ENCODE peak calls at places on chromosome 14, in five cellular contexts. R is Panc1, Y is GM12878, X is HCT116, I is upper lobe of left lung. Q is an unnamed sample.

GRCh38 chr14:96349286-96350075 is 13.7 kb downstream of the ATG2B start:
- ATAC-seq in R (no peak), Y (peak; percentile 28), X (no peak), I (no peak), Q (no peak)

GRCh38 chr14:52840916-52841315 is 49.5 kb upstream of the GNPNAT1 start:
- ATAC-seq in R (peak; percentile 51), Y (peak; percentile 64), X (peak; percentile 60), I (peak; percentile 89), Q (peak; percentile 78)

GRCh38 chr14:61644834-61645233 is 50.5 kb upstream of the HIF1A start:
- ATAC-seq in R (no peak), Y (peak; percentile 93), X (no peak), I (no peak), Q (no peak)

GRCh38 chr14:24607635-24608492 is 1.6 kb downstream of the GZMH start:
- ATAC-seq in R (no peak), Y (no peak), X (no peak), I (no peak), Q (no peak)

GRCh38 chr14:50099335-50099734 is 17.0 kb downstream of the VCPKMT start:
- ATAC-seq in R (no peak), Y (no peak), X (peak; percentile 90), I (no peak), Q (no peak)

GRCh38 chr14:95300002-95300696 is 19.6 kb downstream of the CLMN start:
- ATAC-seq in R (no peak), Y (peak; percentile 85), X (no peak), I (no peak), Q (no peak)

GRCh38 chr14:31968107-31968810 is 108.8 kb upstream of the ARHGAP5 start:
- ATAC-seq in R (no peak), Y (peak; percentile 80), X (no peak), I (peak; percentile 31), Q (no peak)

GRCh38 chr14:22524105-22524783 is 64.8 kb downstream of the DAD1 start:
- ATAC-seq in R (no peak), Y (no peak), X (no peak), I (no peak), Q (no peak)

GRCh38 chr14:96253140-96253539 is 2.9 kb upstream of the BDKRB1 start:
- ATAC-seq in R (peak; percentile 68), Y (no peak), X (peak; percentile 65), I (peak; percentile 77), Q (peak; percentile 81)

GRCh38 chr14:22753586-22753985 is 12.9 kb upstream of the OXA1L start:
- ATAC-seq in R (no peak), Y (peak; percentile 22), X (no peak), I (no peak), Q (no peak)

GRCh38 chr14:70677324-70677723 is 35.6 kb downstream of the TTC9 start:
- ATAC-seq in R (no peak), Y (no peak), X (no peak), I (no peak), Q (no peak)

GRCh38 chr14:23162005-23162404 is 21.5 kb downstream of the SLC7A8 start:
- ATAC-seq in R (no peak), Y (no peak), X (no peak), I (no peak), Q (no peak)

GRCh38 chr14:102318781-102319276 is 717 bp upstream of the ZNF839 start:
- ATAC-seq in R (no peak), Y (no peak), X (no peak), I (no peak), Q (peak; percentile 6)

GRCh38 chr14:24659916-24660570 is 26.1 kb upstream of the GZMB start:
- ATAC-seq in R (no peak), Y (peak; percentile 29), X (no peak), I (no peak), Q (no peak)

GRCh38 chr14:75456069-75457023 is 28.5 kb downstream of the JDP2 start:
- ATAC-seq in R (no peak), Y (no peak), X (no peak), I (no peak), Q (no peak)
- TF ChIP-seq POLR2AphosphoS5 in R (no peak), Y (no peak), X (no peak), I (no peak), Q (no peak)

DNA sequence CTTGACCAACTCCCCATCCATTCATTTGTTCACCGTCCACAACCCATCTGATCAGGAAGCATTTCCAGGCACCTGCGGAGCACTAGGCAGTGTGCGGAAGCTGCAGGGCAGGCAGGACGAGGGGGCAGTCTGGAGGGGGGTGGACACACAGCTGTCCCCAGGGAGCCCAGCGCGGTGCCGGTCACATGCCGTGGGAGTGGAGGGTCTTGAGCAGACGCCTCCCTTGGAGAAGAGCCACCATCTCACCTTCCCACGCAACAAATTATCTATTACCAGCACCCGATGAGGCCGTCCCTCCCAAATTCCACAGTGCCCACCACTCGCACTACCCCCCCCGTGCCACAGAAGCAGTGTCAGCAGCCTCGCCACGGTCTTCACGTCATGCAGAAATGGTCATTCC is 10.8 kb downstream of the DLK1 start:
- ATAC-seq in R (no peak), Y (no peak), X (no peak), I (no peak), Q (no peak)
- TF ChIP-seq CTCF in R (no peak), Y (no peak), X (no peak), I (no peak), Q (no peak)

DNA sequence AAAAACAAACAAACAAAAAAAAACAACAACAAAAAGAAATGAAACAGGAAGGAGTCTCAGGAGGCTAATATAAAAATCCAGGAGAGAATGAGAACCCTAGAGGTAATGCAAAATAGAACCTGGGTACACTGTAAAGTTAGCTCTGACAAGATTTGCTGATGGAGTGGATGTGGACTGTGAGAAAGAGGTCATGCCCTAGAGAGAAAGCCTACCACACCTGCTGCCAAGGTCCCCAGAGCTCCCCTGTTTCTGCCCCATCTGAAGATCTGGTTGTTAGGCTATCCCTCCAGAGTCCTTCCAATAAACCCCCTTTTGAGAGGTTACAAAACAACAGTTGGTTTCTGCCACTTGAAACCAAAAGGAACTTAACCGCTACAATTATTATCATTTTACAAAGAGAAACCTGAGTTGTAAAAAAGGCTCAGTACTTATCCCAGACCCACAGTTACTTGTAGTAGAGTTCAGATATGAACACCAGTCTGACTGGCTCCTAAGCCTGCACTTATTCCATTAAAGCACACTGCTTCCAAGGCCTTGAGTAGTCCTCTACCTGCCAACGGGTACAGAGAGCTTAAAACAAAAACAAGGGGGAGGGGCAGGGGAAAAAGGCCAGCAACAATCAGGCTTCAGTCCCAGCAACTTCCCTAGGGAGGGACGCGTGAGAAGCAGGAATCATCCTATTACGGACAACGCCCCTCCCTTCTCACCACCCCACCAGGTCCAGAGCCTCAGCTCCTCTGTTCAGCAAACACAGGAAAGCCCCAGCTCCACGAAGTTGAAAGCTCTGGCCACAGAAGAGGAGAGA is 27.7 kb downstream of the PPP1R13B start:
- ATAC-seq in R (peak; percentile 63), Y (peak; percentile 77), X (no peak), I (peak; percentile 64), Q (peak; percentile 94)
- TF ChIP-seq POLR2AphosphoS5 in R (no peak), Y (no peak), X (no peak), I (no peak), Q (no peak)

GRCh38 chr14:106690333-106690891 is 1164.0 kb downstream of the TMEM121 start:
- ATAC-seq in R (no peak), Y (no peak), X (no peak), I (no peak), Q (no peak)

GRCh38 chr14:106691601-106692291 is 1165.4 kb downstream of the TMEM121 start:
- ATAC-seq in R (no peak), Y (peak; percentile 88), X (no peak), I (peak; percentile 42), Q (no peak)

DNA sequence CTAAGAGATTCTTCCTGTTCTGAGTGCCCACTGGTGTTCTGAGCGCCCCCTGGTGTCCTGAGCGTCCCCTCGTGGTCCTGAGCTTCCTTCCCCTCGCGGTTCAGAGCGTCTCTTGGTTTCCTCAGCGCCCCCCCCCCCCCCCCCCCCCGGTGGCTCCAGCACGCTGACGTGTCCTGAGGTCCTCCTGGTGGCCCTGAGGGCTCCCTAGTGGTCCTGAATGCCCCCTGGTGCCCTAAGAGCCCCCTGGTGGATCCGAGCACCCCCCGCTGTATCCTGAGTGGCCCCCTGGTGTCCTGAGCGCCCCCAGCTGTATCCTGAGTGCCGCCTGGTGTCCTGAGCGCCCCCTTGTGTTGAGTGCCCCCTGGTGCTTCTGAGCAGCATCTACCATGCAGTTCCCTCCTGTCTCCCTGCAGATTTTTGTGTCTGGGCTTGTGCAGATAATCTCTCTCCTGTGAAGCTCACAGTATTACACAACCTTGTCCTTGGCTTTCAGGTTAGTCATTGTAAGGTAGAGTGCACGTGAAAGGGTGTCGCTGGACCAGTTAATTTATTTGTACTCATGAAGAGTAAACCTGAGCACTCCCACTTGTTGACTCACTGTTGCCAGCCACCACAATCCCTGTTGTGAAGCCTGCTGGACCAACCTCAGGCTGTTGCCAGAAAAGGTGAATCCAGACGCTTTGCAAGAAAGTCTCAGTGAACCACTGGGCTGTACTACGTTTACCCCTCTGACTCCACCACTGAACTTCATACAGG is 1168.4 kb downstream of the TMEM121 start:
- ATAC-seq in R (no peak), Y (peak; percentile 28), X (no peak), I (peak; percentile 53), Q (no peak)
- TF ChIP-seq CTCF in R (peak; percentile 49), Y (peak; percentile 66), X (no peak), I (no peak), Q (no peak)

DNA sequence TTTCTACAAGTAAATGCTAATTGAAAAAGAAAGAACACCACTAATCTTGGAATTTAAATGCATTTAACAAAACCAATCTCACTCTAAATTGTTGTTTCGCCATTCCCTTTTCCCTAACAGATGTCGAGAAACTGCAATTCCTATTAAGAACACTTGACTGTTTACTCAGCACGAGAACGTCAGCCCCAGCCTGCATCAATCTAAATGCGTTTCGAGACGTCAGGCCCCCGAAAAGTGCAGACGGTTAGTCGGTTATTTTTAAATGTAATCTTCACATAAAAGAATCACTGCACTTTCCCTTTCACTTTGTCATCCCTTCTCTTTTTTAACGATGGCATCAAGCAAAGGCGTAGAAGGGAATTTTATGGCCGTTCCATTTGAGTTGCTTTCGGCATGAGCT is 837.6 kb downstream of the VRK1 start:
- ATAC-seq in R (no peak), Y (peak; percentile 41), X (no peak), I (no peak), Q (no peak)
- TF ChIP-seq POLR2AphosphoS5 in R (no peak), Y (no peak), X (no peak), I (no peak), Q (no peak)

DNA sequence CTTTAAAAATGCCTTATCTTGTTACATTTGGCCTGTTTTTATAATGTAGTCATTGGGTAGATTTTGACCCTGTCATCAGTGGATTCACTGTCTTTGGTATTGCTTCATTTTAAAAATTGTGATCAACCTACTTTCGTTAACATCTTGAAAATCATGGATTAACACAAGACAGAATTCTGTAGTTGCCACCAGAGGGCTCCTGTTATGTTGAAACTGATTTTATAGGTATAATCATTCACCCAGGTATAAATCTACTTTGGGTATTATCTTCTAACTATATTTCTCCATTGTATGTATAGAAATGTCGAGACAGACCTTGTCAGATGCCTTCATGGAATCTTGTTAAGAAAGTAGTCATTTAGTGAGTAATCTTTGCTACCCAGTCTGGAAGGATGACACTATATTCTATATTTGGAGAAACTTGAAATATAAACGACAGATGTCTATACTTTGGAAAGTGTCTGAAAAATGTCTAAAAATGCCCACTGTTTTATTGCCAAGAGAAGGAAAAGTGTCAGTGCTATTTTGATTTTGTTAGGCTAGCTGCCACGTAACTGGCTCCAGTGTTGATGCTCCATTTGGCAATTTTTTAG is 129.4 kb downstream of the PELI2 start:
- ATAC-seq in R (no peak), Y (no peak), X (no peak), I (no peak), Q (no peak)
- TF ChIP-seq CTCF in R (peak; percentile 47), Y (peak; percentile 17), X (peak; percentile 30), I (no peak), Q (no peak)

DNA sequence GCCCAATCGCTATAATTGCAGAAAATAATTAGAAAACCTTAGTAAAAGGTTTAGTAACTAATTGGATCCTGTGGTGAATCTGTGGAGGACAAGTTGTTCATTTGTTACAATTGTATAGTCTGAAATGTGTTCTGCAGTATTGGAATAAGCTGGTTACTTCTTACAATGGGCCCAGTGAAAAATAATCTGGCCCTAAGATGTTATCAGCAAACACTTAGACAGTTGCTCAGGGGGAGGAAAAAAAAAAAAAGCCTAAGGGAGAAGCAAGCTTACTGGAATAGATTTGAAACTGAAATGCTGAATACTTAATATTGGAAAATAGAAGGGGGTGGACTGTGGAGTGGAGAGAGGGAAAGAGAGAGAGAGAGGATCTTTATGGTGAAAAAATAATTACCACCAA is 4.0 kb downstream of the FOXG1 start:
- ATAC-seq in R (no peak), Y (no peak), X (no peak), I (no peak), Q (no peak)
- TF ChIP-seq POLR2AphosphoS5 in R (no peak), Y (no peak), X (no peak), I (no peak), Q (no peak)

Q was measured in gastroesophageal sphincter.